ENCODE peak calls at places on chromosomes 16 and 17, in six cellular contexts. L is CD8-positive, alpha-beta T cell; Z is adrenal gland; Q is skeletal muscle cell; H is AG04450; D is SJCRH30. B is an unnamed sample.
A peak's percentile ranks its signal among the peaks of the same experiment; 100 is the strongest.

GRCh38 chr16:19515765-19516164 is 6.1 kb downstream of the GDE1 start:
- DNase-seq in L (no peak), Z (no peak), Q (no peak), H (no peak), D (no peak), B (no peak)

GRCh38 chr17:4747847-4748246 is 8.1 kb upstream of the CXCL16 start:
- DNase-seq in L (no peak), Z (peak; percentile 47), Q (no peak), H (no peak), D (no peak), B (no peak)

GRCh38 chr17:9788582-9788981 is 2.8 kb downstream of the DHRS7C start:
- DNase-seq in L (no peak), Z (no peak), Q (no peak), H (no peak), D (no peak), B (no peak)

GRCh38 chr16:70467608-70468007 is 13.2 kb downstream of the FCSK start:
- DNase-seq in L (no peak), Z (no peak), Q (no peak), H (no peak), D (no peak), B (no peak)

GRCh38 chr17:7281953-7282751 is 634 bp downstream of the SLC2A4 start:
- DNase-seq in L (no peak), Z (peak; percentile 59), Q (no peak), H (no peak), D (peak; percentile 39), B (no peak)

GRCh38 chr16:80105160-80105559 is 435.6 kb upstream of the DYNLRB2 start:
- DNase-seq in L (no peak), Z (no peak), Q (no peak), H (no peak), D (no peak), B (no peak)

GRCh38 chr17:80742091-80742490 is 197.5 kb downstream of the RPTOR start:
- DNase-seq in L (no peak), Z (no peak), Q (no peak), H (no peak), D (no peak), B (no peak)

GRCh38 chr17:76268015-76268749 is 3.0 kb downstream of the UBALD2 start:
- DNase-seq in L (peak; percentile 57), Z (peak; percentile 74), Q (no peak), H (no peak), D (no peak), B (peak; percentile 61)

GRCh38 chr16:66658143-66658859 is 38.2 kb downstream of the CMTM4 start:
- DNase-seq in L (no peak), Z (no peak), Q (no peak), H (no peak), D (no peak), B (no peak)

GRCh38 chr17:69170377-69170776 is 28.7 kb upstream of the ABCA6 start:
- DNase-seq in L (no peak), Z (no peak), Q (no peak), H (no peak), D (no peak), B (no peak)

GRCh38 chr16:13095061-13095460 is 193.7 kb downstream of the SHISA9 start:
- DNase-seq in L (no peak), Z (no peak), Q (no peak), H (no peak), D (no peak), B (no peak)